ENCODE peak calls at places on chromosomes 3 and 15, in nine cellular contexts. One of them, this sample, is unnamed.

GRCh38 chr15:73901126-73901810 is 25.0 kb upstream of the LOXL1 start:
- DNase-seq in fibroblast of lung: no peak
- DNase-seq in T-helper 2 cell treated with Interferon-gamma antibody and Interleukin-4, amounts not matched to agents 5 μg/mL and 100 μg/mL, for 36 hours: no peak
- DNase-seq in COLO829: no peak
- DNase-seq in HFFc6: no peak
- DNase-seq in activated gamma-delta T cell treated with anti-CD3 and anti-CD28 coated beads, Interleukin-2, amount 50 U/mL, for 16 hours: no peak
- DNase-seq in NCI-H748 treated with DMSO at 0.1 percent for 48 hours: no peak
- DNase-seq in RKO: no peak
- DNase-seq in stromal cell of bone marrow: no peak
- DNase-seq in this sample: no peak

GRCh38 chr3:46675426-46675825 is 18.1 kb downstream of the ALS2CL start:
- DNase-seq in T-helper 2 cell treated with Interferon-gamma antibody and Interleukin-4, amounts not matched to agents 5 μg/mL and 100 μg/mL, for 36 hours: no peak
- DNase-seq in stromal cell of bone marrow: no peak
- DNase-seq in fibroblast of lung: no peak
- DNase-seq in HFFc6: no peak
- DNase-seq in NCI-H748 treated with DMSO at 0.1 percent for 48 hours: no peak
- DNase-seq in activated gamma-delta T cell treated with anti-CD3 and anti-CD28 coated beads, Interleukin-2, amount 50 U/mL, for 16 hours: no peak
- DNase-seq in RKO: no peak
- DNase-seq in COLO829: no peak
- DNase-seq in this sample: no peak

GRCh38 chr3:50609071-50609742 is 2.4 kb downstream of the CISH start:
- DNase-seq in stromal cell of bone marrow: no peak
- DNase-seq in T-helper 2 cell treated with Interferon-gamma antibody and Interleukin-4, amounts not matched to agents 5 μg/mL and 100 μg/mL, for 36 hours: no peak
- DNase-seq in NCI-H748 treated with DMSO at 0.1 percent for 48 hours: no peak
- DNase-seq in COLO829: no peak
- DNase-seq in RKO: no peak
- DNase-seq in fibroblast of lung: no peak
- DNase-seq in HFFc6: no peak
- DNase-seq in activated gamma-delta T cell treated with anti-CD3 and anti-CD28 coated beads, Interleukin-2, amount 50 U/mL, for 16 hours: no peak
- DNase-seq in this sample: no peak

GRCh38 chr3:149377408-149378111 is at the start of gene TM4SF1:
- DNase-seq in RKO: peak; percentile 99
- DNase-seq in fibroblast of lung: peak; percentile 97
- DNase-seq in HFFc6: peak; percentile 55
- DNase-seq in NCI-H748 treated with DMSO at 0.1 percent for 48 hours: no peak
- DNase-seq in T-helper 2 cell treated with Interferon-gamma antibody and Interleukin-4, amounts not matched to agents 5 μg/mL and 100 μg/mL, for 36 hours: no peak
- DNase-seq in COLO829: peak; percentile 77
- DNase-seq in stromal cell of bone marrow: peak; percentile 97
- DNase-seq in activated gamma-delta T cell treated with anti-CD3 and anti-CD28 coated beads, Interleukin-2, amount 50 U/mL, for 16 hours: no peak
- DNase-seq in this sample: no peak

GRCh38 chr3:46406786-46407611 is at the start of the genes CCR5AS and CCRL2:
- DNase-seq in stromal cell of bone marrow: peak; percentile 44
- DNase-seq in COLO829: no peak
- DNase-seq in NCI-H748 treated with DMSO at 0.1 percent for 48 hours: no peak
- DNase-seq in RKO: peak; percentile 94
- DNase-seq in fibroblast of lung: peak; percentile 37
- DNase-seq in T-helper 2 cell treated with Interferon-gamma antibody and Interleukin-4, amounts not matched to agents 5 μg/mL and 100 μg/mL, for 36 hours: peak; percentile 25
- DNase-seq in activated gamma-delta T cell treated with anti-CD3 and anti-CD28 coated beads, Interleukin-2, amount 50 U/mL, for 16 hours: peak; percentile 18
- DNase-seq in HFFc6: no peak
- DNase-seq in this sample: peak; percentile 36

GRCh38 chr3:116280130-116280740 is 165.1 kb downstream of the LSAMP start:
- DNase-seq in T-helper 2 cell treated with Interferon-gamma antibody and Interleukin-4, amounts not matched to agents 5 μg/mL and 100 μg/mL, for 36 hours: no peak
- DNase-seq in COLO829: no peak
- DNase-seq in NCI-H748 treated with DMSO at 0.1 percent for 48 hours: no peak
- DNase-seq in stromal cell of bone marrow: no peak
- DNase-seq in RKO: no peak
- DNase-seq in fibroblast of lung: no peak
- DNase-seq in HFFc6: no peak
- DNase-seq in activated gamma-delta T cell treated with anti-CD3 and anti-CD28 coated beads, Interleukin-2, amount 50 U/mL, for 16 hours: no peak
- DNase-seq in this sample: no peak

GRCh38 chr15:83844742-83845141 is 190.8 kb downstream of the ADAMTSL3 start:
- DNase-seq in T-helper 2 cell treated with Interferon-gamma antibody and Interleukin-4, amounts not matched to agents 5 μg/mL and 100 μg/mL, for 36 hours: no peak
- DNase-seq in RKO: no peak
- DNase-seq in NCI-H748 treated with DMSO at 0.1 percent for 48 hours: no peak
- DNase-seq in COLO829: no peak
- DNase-seq in fibroblast of lung: no peak
- DNase-seq in stromal cell of bone marrow: no peak
- DNase-seq in activated gamma-delta T cell treated with anti-CD3 and anti-CD28 coated beads, Interleukin-2, amount 50 U/mL, for 16 hours: no peak
- DNase-seq in HFFc6: no peak
- DNase-seq in this sample: no peak

GRCh38 chr15:58241872-58242271 is 103.7 kb downstream of the AQP9 start:
- DNase-seq in activated gamma-delta T cell treated with anti-CD3 and anti-CD28 coated beads, Interleukin-2, amount 50 U/mL, for 16 hours: no peak
- DNase-seq in T-helper 2 cell treated with Interferon-gamma antibody and Interleukin-4, amounts not matched to agents 5 μg/mL and 100 μg/mL, for 36 hours: no peak
- DNase-seq in stromal cell of bone marrow: no peak
- DNase-seq in HFFc6: peak; percentile 8
- DNase-seq in RKO: no peak
- DNase-seq in COLO829: no peak
- DNase-seq in NCI-H748 treated with DMSO at 0.1 percent for 48 hours: peak; percentile 67
- DNase-seq in fibroblast of lung: no peak
- DNase-seq in this sample: no peak

GRCh38 chr15:67185051-67185450 is 69.4 kb downstream of the AAGAB start:
- DNase-seq in NCI-H748 treated with DMSO at 0.1 percent for 48 hours: no peak
- DNase-seq in stromal cell of bone marrow: no peak
- DNase-seq in fibroblast of lung: no peak
- DNase-seq in T-helper 2 cell treated with Interferon-gamma antibody and Interleukin-4, amounts not matched to agents 5 μg/mL and 100 μg/mL, for 36 hours: no peak
- DNase-seq in COLO829: no peak
- DNase-seq in RKO: no peak
- DNase-seq in activated gamma-delta T cell treated with anti-CD3 and anti-CD28 coated beads, Interleukin-2, amount 50 U/mL, for 16 hours: no peak
- DNase-seq in HFFc6: no peak
- DNase-seq in this sample: no peak

GRCh38 chr3:8458235-8458634 is 43.4 kb upstream of the LMCD1 start:
- DNase-seq in HFFc6: peak; percentile 39
- DNase-seq in RKO: no peak
- DNase-seq in activated gamma-delta T cell treated with anti-CD3 and anti-CD28 coated beads, Interleukin-2, amount 50 U/mL, for 16 hours: no peak
- DNase-seq in fibroblast of lung: peak; percentile 93
- DNase-seq in NCI-H748 treated with DMSO at 0.1 percent for 48 hours: no peak
- DNase-seq in stromal cell of bone marrow: peak; percentile 91
- DNase-seq in T-helper 2 cell treated with Interferon-gamma antibody and Interleukin-4, amounts not matched to agents 5 μg/mL and 100 μg/mL, for 36 hours: no peak
- DNase-seq in COLO829: no peak
- DNase-seq in this sample: no peak

GRCh38 chr3:114155370-114155821 is 23.5 kb downstream of the DRD3 start:
- DNase-seq in COLO829: peak; percentile 44
- DNase-seq in fibroblast of lung: peak; percentile 16
- DNase-seq in HFFc6: no peak
- DNase-seq in activated gamma-delta T cell treated with anti-CD3 and anti-CD28 coated beads, Interleukin-2, amount 50 U/mL, for 16 hours: no peak
- DNase-seq in NCI-H748 treated with DMSO at 0.1 percent for 48 hours: no peak
- DNase-seq in RKO: peak; percentile 34
- DNase-seq in stromal cell of bone marrow: no peak
- DNase-seq in T-helper 2 cell treated with Interferon-gamma antibody and Interleukin-4, amounts not matched to agents 5 μg/mL and 100 μg/mL, for 36 hours: no peak
- DNase-seq in this sample: no peak

GRCh38 chr3:55697177-55697865 is 210.2 kb upstream of the WNT5A start:
- DNase-seq in RKO: no peak
- DNase-seq in activated gamma-delta T cell treated with anti-CD3 and anti-CD28 coated beads, Interleukin-2, amount 50 U/mL, for 16 hours: no peak
- DNase-seq in fibroblast of lung: no peak
- DNase-seq in T-helper 2 cell treated with Interferon-gamma antibody and Interleukin-4, amounts not matched to agents 5 μg/mL and 100 μg/mL, for 36 hours: no peak
- DNase-seq in NCI-H748 treated with DMSO at 0.1 percent for 48 hours: no peak
- DNase-seq in HFFc6: no peak
- DNase-seq in COLO829: no peak
- DNase-seq in stromal cell of bone marrow: no peak
- DNase-seq in this sample: no peak

GRCh38 chr15:37107071-37107753 is 6.9 kb upstream of the MEIS2 start:
- DNase-seq in RKO: no peak
- DNase-seq in NCI-H748 treated with DMSO at 0.1 percent for 48 hours: no peak
- DNase-seq in T-helper 2 cell treated with Interferon-gamma antibody and Interleukin-4, amounts not matched to agents 5 μg/mL and 100 μg/mL, for 36 hours: no peak
- DNase-seq in COLO829: no peak
- DNase-seq in stromal cell of bone marrow: no peak
- DNase-seq in activated gamma-delta T cell treated with anti-CD3 and anti-CD28 coated beads, Interleukin-2, amount 50 U/mL, for 16 hours: no peak
- DNase-seq in fibroblast of lung: no peak
- DNase-seq in HFFc6: no peak
- DNase-seq in this sample: no peak

GRCh38 chr15:78831229-78832207 is 20.3 kb upstream of the ADAMTS7 start:
- DNase-seq in HFFc6: no peak
- DNase-seq in T-helper 2 cell treated with Interferon-gamma antibody and Interleukin-4, amounts not matched to agents 5 μg/mL and 100 μg/mL, for 36 hours: no peak
- DNase-seq in activated gamma-delta T cell treated with anti-CD3 and anti-CD28 coated beads, Interleukin-2, amount 50 U/mL, for 16 hours: no peak
- DNase-seq in NCI-H748 treated with DMSO at 0.1 percent for 48 hours: no peak
- DNase-seq in fibroblast of lung: no peak
- DNase-seq in RKO: no peak
- DNase-seq in COLO829: no peak
- DNase-seq in stromal cell of bone marrow: no peak
- DNase-seq in this sample: no peak

This sample was measured in GM12892.